ENCODE peak calls at places on chromosome 1, in five cellular contexts. B, T, G, P and D are unnamed samples.

GRCh38 chr1:235831148-235831547 is 35.6 kb downstream of the LYST start:
- DNase-seq in G (no peak), T (peak; percentile 39), B (no peak), P (peak; percentile 37), D (no peak)

GRCh38 chr1:243465081-243465480 is 209.2 kb downstream of the SDCCAG8 start:
- DNase-seq in T (no peak), P (no peak), G (no peak), B (no peak), D (no peak)

GRCh38 chr1:165226326-165226725 is 130.2 kb downstream of the LMX1A start:
- DNase-seq in T (no peak), B (no peak), P (no peak), G (no peak), D (no peak)

GRCh38 chr1:175145899-175146298 is 46.7 kb downstream of the KIAA0040 start:
- DNase-seq in G (no peak), B (no peak), T (no peak), P (no peak), D (no peak)

GRCh38 chr1:155127672-155128468 is at the start of gene EFNA1:
- DNase-seq in G (no peak), T (no peak), B (peak; percentile 45), P (no peak), D (peak; percentile 53)

GRCh38 chr1:219088778-219089557 is 84.7 kb upstream of the LYPLAL1 start:
- DNase-seq in B (no peak), P (peak; percentile 93), T (peak; percentile 88), G (peak; percentile 27), D (no peak)

GRCh38 chr1:187872555-187872954 is 1043.8 kb downstream of the PLA2G4A start:
- DNase-seq in B (no peak), T (no peak), G (no peak), P (no peak), D (no peak)

GRCh38 chr1:180094705-180095280 is 59.9 kb upstream of the QSOX1 start:
- DNase-seq in B (no peak), P (no peak), G (no peak), T (no peak), D (no peak)

GRCh38 chr1:34851431-34852105 is 8.0 kb downstream of the SMIM12 start:
- DNase-seq in G (no peak), T (no peak), P (no peak), B (no peak), D (no peak)

GRCh38 chr1:210689741-210690635 is 361.3 kb downstream of the HHAT start:
- DNase-seq in G (no peak), T (peak; percentile 76), B (no peak), P (no peak), D (no peak)

GRCh38 chr1:25504706-25505560 is 38.5 kb upstream of the LDLRAP1 start:
- DNase-seq in B (no peak), T (no peak), P (no peak), G (no peak), D (no peak)

GRCh38 chr1:221670081-221670480 is 71.8 kb downstream of the DUSP10 start:
- DNase-seq in B (no peak), G (no peak), P (no peak), T (no peak), D (no peak)

GRCh38 chr1:183590225-183591191 is at the start of gene NCF2:
- DNase-seq in B (peak; percentile 63), G (no peak), T (peak; percentile 51), P (no peak), D (no peak)

GRCh38 chr1:215669806-215670485 is 102.8 kb downstream of the KCTD3 start:
- DNase-seq in G (peak; percentile 31), B (no peak), P (no peak), T (no peak), D (no peak)

GRCh38 chr1:90371106-90371813 is 345.8 kb downstream of the BARHL2 start:
- DNase-seq in G (no peak), T (peak; percentile 31), B (no peak), P (no peak), D (no peak)

GRCh38 chr1:244311784-244312532 is 139.8 kb downstream of the ADSS2 start:
- DNase-seq in P (no peak), G (no peak), T (no peak), B (no peak), D (no peak)

GRCh38 chr1:21631944-21632887 is 36.9 kb downstream of the RAP1GAP start:
- DNase-seq in P (no peak), B (no peak), G (no peak), T (peak; percentile 61), D (no peak)

GRCh38 chr1:29673669-29674624 is 437.6 kb downstream of the PTPRU start:
- DNase-seq in G (no peak), B (peak; percentile 4), P (no peak), T (peak; percentile 20), D (no peak)

GRCh38 chr1:18091660-18092446 is 15.7 kb upstream of the IGSF21 start:
- DNase-seq in G (no peak), T (peak; percentile 67), B (no peak), P (peak; percentile 19), D (no peak)

GRCh38 chr1:38451541-38451993 is 405.0 kb upstream of the POU3F1 start:
- DNase-seq in T (peak; percentile 38), B (no peak), P (no peak), G (no peak), D (no peak)